ENCODE peak calls at places on chromosomes 16 and 17, in five cellular contexts. One of them, this sample, is unnamed.

GRCh38 chr16:3832669-3833068 is 47.8 kb downstream of the CREBBP start:
- DNase-seq in cardiac fibroblast: no peak
- DNase-seq in PC-9: no peak
- DNase-seq in CD4-positive, alpha-beta memory T cell: no peak
- DNase-seq in ovary: no peak
- DNase-seq in this sample: no peak

GRCh38 chr17:1188812-1189211 is 9.0 kb upstream of the ABR start:
- DNase-seq in cardiac fibroblast: peak
- DNase-seq in PC-9: no peak
- DNase-seq in CD4-positive, alpha-beta memory T cell: no peak
- DNase-seq in ovary: peak
- DNase-seq in this sample: peak

GRCh38 chr16:56600398-56600999 is 7.9 kb upstream of the MT2A start:
- DNase-seq in cardiac fibroblast: peak
- DNase-seq in PC-9: no peak
- DNase-seq in CD4-positive, alpha-beta memory T cell: peak
- DNase-seq in ovary: no peak
- DNase-seq in this sample: peak

GRCh38 chr17:835263-835662 is 53.1 kb downstream of the MRM3 start:
- DNase-seq in cardiac fibroblast: peak
- DNase-seq in PC-9: peak
- DNase-seq in CD4-positive, alpha-beta memory T cell: no peak
- DNase-seq in ovary: no peak
- DNase-seq in this sample: peak

GRCh38 chr17:9037741-9038140 is 16.4 kb downstream of the NTN1 start:
- DNase-seq in cardiac fibroblast: no peak
- DNase-seq in PC-9: no peak
- DNase-seq in CD4-positive, alpha-beta memory T cell: no peak
- DNase-seq in ovary: no peak
- DNase-seq in this sample: no peak

GRCh38 chr16:30430428-30430970 is 669 bp upstream of the DCTPP1 start:
- DNase-seq in cardiac fibroblast: no peak
- DNase-seq in PC-9: no peak
- DNase-seq in CD4-positive, alpha-beta memory T cell: no peak
- DNase-seq in ovary: no peak
- DNase-seq in this sample: peak

GRCh38 chr17:50221500-50222480 is 20.4 kb upstream of the COL1A1 start:
- DNase-seq in cardiac fibroblast: peak
- DNase-seq in PC-9: no peak
- DNase-seq in CD4-positive, alpha-beta memory T cell: no peak
- DNase-seq in ovary: peak
- DNase-seq in this sample: peak

GRCh38 chr16:82016268-82016667 is 5.0 kb upstream of the SDR42E1 start:
- DNase-seq in cardiac fibroblast: peak
- DNase-seq in PC-9: no peak
- DNase-seq in CD4-positive, alpha-beta memory T cell: no peak
- DNase-seq in ovary: no peak
- DNase-seq in this sample: no peak

GRCh38 chr16:67431805-67432476 is 1.0 kb downstream of the HSD11B2 start:
- DNase-seq in cardiac fibroblast: no peak
- DNase-seq in PC-9: no peak
- DNase-seq in CD4-positive, alpha-beta memory T cell: no peak
- DNase-seq in ovary: no peak
- DNase-seq in this sample: no peak

GRCh38 chr16:11515540-11516430 is 70.9 kb downstream of the LITAF start:
- DNase-seq in cardiac fibroblast: no peak
- DNase-seq in PC-9: no peak
- DNase-seq in CD4-positive, alpha-beta memory T cell: no peak
- DNase-seq in ovary: no peak
- DNase-seq in this sample: no peak
- H3K4me3 ChIP-seq in cardiac fibroblast: no peak
- H3K4me3 ChIP-seq in PC-9: no peak
- H3K4me3 ChIP-seq in CD4-positive, alpha-beta memory T cell: no peak
- H3K4me3 ChIP-seq in ovary: no peak
- H3K4me3 ChIP-seq in this sample: no peak

GRCh38 chr16:425740-426114 is 278 bp downstream of the RAB11FIP3 start:
- DNase-seq in cardiac fibroblast: no peak
- DNase-seq in PC-9: no peak
- DNase-seq in CD4-positive, alpha-beta memory T cell: no peak
- DNase-seq in ovary: no peak
- DNase-seq in this sample: no peak
- H3K4me3 ChIP-seq in cardiac fibroblast: no peak
- H3K4me3 ChIP-seq in PC-9: peak
- H3K4me3 ChIP-seq in CD4-positive, alpha-beta memory T cell: no peak
- H3K4me3 ChIP-seq in ovary: peak
- H3K4me3 ChIP-seq in this sample: peak

GRCh38 chr17:27378482-27379200 is 77.6 kb upstream of the KSR1 start:
- DNase-seq in cardiac fibroblast: no peak
- DNase-seq in PC-9: no peak
- DNase-seq in CD4-positive, alpha-beta memory T cell: no peak
- DNase-seq in ovary: no peak
- DNase-seq in this sample: peak

GRCh38 chr17:27379863-27380533 is 76.2 kb upstream of the KSR1 start:
- DNase-seq in cardiac fibroblast: peak
- DNase-seq in PC-9: peak
- DNase-seq in CD4-positive, alpha-beta memory T cell: no peak
- DNase-seq in ovary: peak
- DNase-seq in this sample: peak

GRCh38 chr17:27381007-27381501 is 75.2 kb upstream of the KSR1 start:
- DNase-seq in cardiac fibroblast: peak
- DNase-seq in PC-9: peak
- DNase-seq in CD4-positive, alpha-beta memory T cell: peak
- DNase-seq in ovary: peak
- DNase-seq in this sample: peak

GRCh38 chr17:27382025-27382424 is 74.2 kb upstream of the KSR1 start:
- DNase-seq in cardiac fibroblast: no peak
- DNase-seq in PC-9: no peak
- DNase-seq in CD4-positive, alpha-beta memory T cell: no peak
- DNase-seq in ovary: no peak
- DNase-seq in this sample: no peak

GRCh38 chr17:27380551-27380950 is 75.7 kb upstream of the KSR1 start:
- DNase-seq in cardiac fibroblast: no peak
- DNase-seq in PC-9: no peak
- DNase-seq in CD4-positive, alpha-beta memory T cell: no peak
- DNase-seq in ovary: no peak
- DNase-seq in this sample: no peak
- H3K4me3 ChIP-seq in cardiac fibroblast: no peak
- H3K4me3 ChIP-seq in PC-9: peak
- H3K4me3 ChIP-seq in CD4-positive, alpha-beta memory T cell: no peak
- H3K4me3 ChIP-seq in ovary: peak
- H3K4me3 ChIP-seq in this sample: peak

GRCh38 chr16:21647562-21648164 is 4.7 kb downstream of the IGSF6 start:
- DNase-seq in cardiac fibroblast: no peak
- DNase-seq in PC-9: no peak
- DNase-seq in CD4-positive, alpha-beta memory T cell: no peak
- DNase-seq in ovary: no peak
- DNase-seq in this sample: no peak

GRCh38 chr16:21645261-21645721 is 7.1 kb downstream of the IGSF6 start:
- DNase-seq in cardiac fibroblast: peak
- DNase-seq in PC-9: no peak
- DNase-seq in CD4-positive, alpha-beta memory T cell: peak
- DNase-seq in ovary: no peak
- DNase-seq in this sample: no peak

GRCh38 chr16:21644674-21645073 is 7.7 kb downstream of the IGSF6 start:
- DNase-seq in cardiac fibroblast: no peak
- DNase-seq in PC-9: no peak
- DNase-seq in CD4-positive, alpha-beta memory T cell: no peak
- DNase-seq in ovary: no peak
- DNase-seq in this sample: no peak

GRCh38 chr16:21646721-21647561 is 5.5 kb downstream of the IGSF6 start:
- DNase-seq in cardiac fibroblast: no peak
- DNase-seq in PC-9: no peak
- DNase-seq in CD4-positive, alpha-beta memory T cell: peak
- DNase-seq in ovary: no peak
- DNase-seq in this sample: no peak

DNA sequence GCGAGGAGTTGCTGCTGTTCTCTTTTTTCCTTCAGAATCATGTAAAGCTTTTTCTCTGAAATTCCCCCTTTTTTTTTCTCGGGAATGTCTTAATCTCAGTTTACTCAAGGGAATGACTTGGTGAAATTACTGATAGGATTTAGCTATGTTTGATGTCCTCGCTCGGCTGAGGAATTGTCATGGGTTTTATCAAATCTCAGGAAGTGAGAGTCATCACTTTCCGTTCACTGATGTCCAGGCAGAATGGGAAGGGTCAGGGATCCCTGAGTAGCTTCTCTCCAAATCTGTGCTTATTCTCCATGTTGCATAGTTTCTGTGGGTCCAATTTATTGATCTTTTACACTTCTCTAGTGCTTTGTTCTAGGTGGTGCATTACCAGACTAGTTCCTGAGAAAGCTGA is 6.3 kb downstream of the IGSF6 start:
- DNase-seq in cardiac fibroblast: peak
- DNase-seq in PC-9: no peak
- DNase-seq in CD4-positive, alpha-beta memory T cell: no peak
- DNase-seq in ovary: no peak
- DNase-seq in this sample: no peak
- H3K4me3 ChIP-seq in cardiac fibroblast: peak
- H3K4me3 ChIP-seq in PC-9: no peak
- H3K4me3 ChIP-seq in CD4-positive, alpha-beta memory T cell: peak
- H3K4me3 ChIP-seq in ovary: no peak
- H3K4me3 ChIP-seq in this sample: peak

GRCh38 chr16:57809843-57810196 is 7.5 kb upstream of the KIFC3 start:
- DNase-seq in cardiac fibroblast: no peak
- DNase-seq in PC-9: no peak
- DNase-seq in CD4-positive, alpha-beta memory T cell: no peak
- DNase-seq in ovary: no peak
- DNase-seq in this sample: no peak

GRCh38 chr16:57807252-57807967 is 5.1 kb upstream of the KIFC3 start:
- DNase-seq in cardiac fibroblast: no peak
- DNase-seq in PC-9: no peak
- DNase-seq in CD4-positive, alpha-beta memory T cell: no peak
- DNase-seq in ovary: peak
- DNase-seq in this sample: no peak

GRCh38 chr16:57807968-57808528 is 5.8 kb upstream of the KIFC3 start:
- DNase-seq in cardiac fibroblast: peak
- DNase-seq in PC-9: peak
- DNase-seq in CD4-positive, alpha-beta memory T cell: no peak
- DNase-seq in ovary: peak
- DNase-seq in this sample: peak

GRCh38 chr16:57809276-57809793 is 7.0 kb upstream of the KIFC3 start:
- DNase-seq in cardiac fibroblast: no peak
- DNase-seq in PC-9: no peak
- DNase-seq in CD4-positive, alpha-beta memory T cell: no peak
- DNase-seq in ovary: no peak
- DNase-seq in this sample: no peak

DNA sequence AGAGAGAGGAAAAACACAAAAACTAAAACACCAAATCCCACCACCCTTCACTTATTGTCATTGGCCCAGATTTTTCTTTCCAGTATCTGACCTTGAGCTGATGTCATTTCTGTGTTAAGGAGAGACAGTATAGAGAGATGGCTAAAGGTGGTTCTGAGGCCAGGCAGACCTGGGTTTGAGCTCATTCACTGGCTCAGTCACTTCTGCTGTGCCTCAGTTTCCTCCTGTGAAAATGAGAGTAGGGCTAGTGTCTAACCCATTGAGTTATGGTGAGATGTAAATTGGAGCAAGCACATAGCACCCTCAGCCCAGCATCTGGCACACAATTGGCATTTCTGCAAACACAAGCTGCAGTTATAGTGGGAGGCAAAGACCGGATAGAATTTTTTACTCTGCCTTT is 6.3 kb upstream of the KIFC3 start:
- DNase-seq in cardiac fibroblast: no peak
- DNase-seq in PC-9: no peak
- DNase-seq in CD4-positive, alpha-beta memory T cell: no peak
- DNase-seq in ovary: no peak
- DNase-seq in this sample: no peak
- H3K4me3 ChIP-seq in cardiac fibroblast: no peak
- H3K4me3 ChIP-seq in PC-9: peak
- H3K4me3 ChIP-seq in CD4-positive, alpha-beta memory T cell: no peak
- H3K4me3 ChIP-seq in ovary: no peak
- H3K4me3 ChIP-seq in this sample: no peak

GRCh38 chr17:64448665-64449512 is at the start of gene MILR1:
- DNase-seq in cardiac fibroblast: peak
- DNase-seq in PC-9: peak
- DNase-seq in CD4-positive, alpha-beta memory T cell: no peak
- DNase-seq in ovary: peak
- DNase-seq in this sample: peak
- H3K4me3 ChIP-seq in cardiac fibroblast: no peak
- H3K4me3 ChIP-seq in PC-9: peak
- H3K4me3 ChIP-seq in CD4-positive, alpha-beta memory T cell: no peak
- H3K4me3 ChIP-seq in ovary: no peak
- H3K4me3 ChIP-seq in this sample: no peak

GRCh38 chr17:45895969-45896793 is 1.8 kb downstream of the MAPT start:
- DNase-seq in cardiac fibroblast: no peak
- DNase-seq in PC-9: no peak
- DNase-seq in CD4-positive, alpha-beta memory T cell: no peak
- DNase-seq in ovary: no peak
- DNase-seq in this sample: no peak

GRCh38 chr17:45895304-45895968 is 1.1 kb downstream of the MAPT start:
- DNase-seq in cardiac fibroblast: no peak
- DNase-seq in PC-9: peak
- DNase-seq in CD4-positive, alpha-beta memory T cell: peak
- DNase-seq in ovary: no peak
- DNase-seq in this sample: peak

GRCh38 chr17:45894022-45894784 is at the start of gene MAPT:
- DNase-seq in cardiac fibroblast: peak
- DNase-seq in PC-9: peak
- DNase-seq in CD4-positive, alpha-beta memory T cell: peak
- DNase-seq in ovary: peak
- DNase-seq in this sample: peak

GRCh38 chr17:45896803-45897693 is 2.7 kb downstream of the MAPT start:
- DNase-seq in cardiac fibroblast: no peak
- DNase-seq in PC-9: no peak
- DNase-seq in CD4-positive, alpha-beta memory T cell: no peak
- DNase-seq in ovary: no peak
- DNase-seq in this sample: no peak

GRCh38 chr17:45893725-45894021 is 681 bp upstream of the MAPT start:
- DNase-seq in cardiac fibroblast: no peak
- DNase-seq in PC-9: no peak
- DNase-seq in CD4-positive, alpha-beta memory T cell: no peak
- DNase-seq in ovary: no peak
- DNase-seq in this sample: no peak
- H3K4me3 ChIP-seq in cardiac fibroblast: peak
- H3K4me3 ChIP-seq in PC-9: peak
- H3K4me3 ChIP-seq in CD4-positive, alpha-beta memory T cell: peak
- H3K4me3 ChIP-seq in ovary: peak
- H3K4me3 ChIP-seq in this sample: peak

DNA sequence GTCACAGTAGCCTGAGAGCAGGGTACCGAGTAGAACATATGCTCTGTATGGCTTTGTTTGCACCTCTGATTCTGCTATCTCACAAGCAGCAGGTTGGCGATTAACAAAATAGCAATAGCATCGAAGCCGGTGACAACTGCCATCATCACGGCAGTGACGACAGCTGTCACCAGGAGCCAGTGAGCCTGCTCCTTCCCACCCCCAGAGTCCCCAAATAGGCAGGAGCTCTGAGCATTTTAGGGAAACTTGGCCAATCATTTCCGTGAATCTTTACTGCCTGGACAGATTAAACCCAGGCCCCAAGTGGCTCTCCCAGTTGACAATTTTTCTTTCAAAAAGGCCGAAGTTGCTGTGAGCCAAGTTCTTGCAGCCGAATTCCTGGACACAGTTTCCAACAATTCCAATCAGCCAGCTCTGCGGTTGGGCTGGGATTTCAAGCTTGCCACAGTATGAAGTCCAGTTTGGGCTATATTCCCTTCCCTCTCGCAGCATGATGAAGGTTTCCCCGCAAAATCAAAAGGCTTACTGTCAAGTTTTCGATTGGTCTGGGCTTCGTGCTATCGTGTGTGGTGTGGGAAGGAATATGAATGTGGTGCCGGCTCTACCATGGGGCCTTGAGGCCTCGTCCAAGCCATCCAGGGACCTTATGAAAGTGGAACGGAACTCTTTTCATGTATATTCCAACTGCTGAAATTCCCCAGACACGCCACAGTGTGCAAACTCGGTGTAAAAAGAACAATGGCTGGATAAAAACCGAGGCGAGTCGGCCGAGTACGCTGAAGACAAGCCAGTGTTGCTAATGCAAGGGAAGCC is 186.6 kb downstream of the C16orf78 start:
- DNase-seq in cardiac fibroblast: peak
- DNase-seq in PC-9: no peak
- DNase-seq in CD4-positive, alpha-beta memory T cell: no peak
- DNase-seq in ovary: no peak
- DNase-seq in this sample: no peak
- H3K4me3 ChIP-seq in cardiac fibroblast: no peak
- H3K4me3 ChIP-seq in PC-9: no peak
- H3K4me3 ChIP-seq in CD4-positive, alpha-beta memory T cell: no peak
- H3K4me3 ChIP-seq in ovary: no peak
- H3K4me3 ChIP-seq in this sample: no peak

This sample was measured in uterus.